ENCODE peak calls at places on chromosomes 1 and 21, in seven cellular contexts. C is HCT116, L is SK-N-SH, O is K562, V is GM12878, F is HepG2, E is H1. W is an unnamed sample.
A peak's percentile ranks its signal among the peaks of the same experiment; 100 is the strongest.

GRCh38 chr1:93678966-93679480 is 2.6 kb downstream of the BCAR3 start:
- DNase-seq in V (no peak), O (no peak), L (no peak), C (no peak), E (no peak), F (no peak), W (no peak)

GRCh38 chr1:56827711-56828110 is 8.5 kb upstream of the FYB2 start:
- DNase-seq in F (no peak), E (no peak), O (no peak), L (no peak), C (no peak), V (no peak), W (no peak)

GRCh38 chr1:236945002-236945401 is 59.2 kb downstream of the MT1HL1 start:
- DNase-seq in V (no peak), F (no peak), E (no peak), L (no peak), O (peak; percentile 26), C (peak; percentile 10), W (no peak)

GRCh38 chr1:3034728-3035610 is 13.7 kb downstream of the ACTRT2 start:
- DNase-seq in O (no peak), V (no peak), C (no peak), L (no peak), F (no peak), E (no peak), W (no peak)

GRCh38 chr1:92784051-92784638 is 763 bp downstream of the EVI5 start:
- DNase-seq in E (no peak), C (no peak), O (peak; percentile 20), F (peak; percentile 9), V (peak; percentile 32), L (no peak), W (peak; percentile 22)

GRCh38 chr1:66445492-66446181 is 88.3 kb upstream of the SGIP1 start:
- DNase-seq in L (no peak), V (peak; percentile 68), O (no peak), E (no peak), F (no peak), C (no peak), W (no peak)

GRCh38 chr1:116147972-116148371 is 36.8 kb downstream of the MAB21L3 start:
- DNase-seq in L (no peak), F (no peak), E (no peak), C (no peak), V (no peak), O (no peak), W (no peak)

GRCh38 chr1:235826102-235826854 is 40.4 kb downstream of the LYST start:
- DNase-seq in L (no peak), E (no peak), F (peak; percentile 58), O (no peak), V (no peak), C (no peak), W (no peak)

GRCh38 chr1:234311414-234311813 is 61.8 kb upstream of the COA6 start:
- DNase-seq in O (no peak), E (no peak), C (no peak), F (no peak), V (no peak), L (no peak), W (no peak)

GRCh38 chr1:12585536-12585935 is 32.5 kb downstream of the DHRS3 start:
- DNase-seq in F (no peak), V (no peak), C (no peak), E (no peak), L (no peak), O (no peak), W (no peak)

GRCh38 chr1:18320051-18320450 is 160.7 kb upstream of the KLHDC7A start:
- DNase-seq in L (peak; percentile 66), V (no peak), C (no peak), O (no peak), E (no peak), F (no peak), W (no peak)

GRCh38 chr1:210143465-210144062 is 89.0 kb upstream of the SERTAD4 start:
- DNase-seq in E (peak; percentile 77), V (no peak), L (peak; percentile 51), F (peak; percentile 29), C (peak; percentile 58), O (peak; percentile 47), W (peak; percentile 59)

GRCh38 chr21:37139902-37140301 is 66.8 kb downstream of the TTC3 start:
- DNase-seq in V (no peak), F (no peak), C (no peak), L (no peak), E (no peak), O (no peak), W (no peak)

GRCh38 chr1:201112173-201112731 is at the start of gene CACNA1S:
- DNase-seq in C (no peak), V (no peak), O (no peak), E (no peak), F (no peak), L (no peak), W (no peak)

GRCh38 chr1:60876952-60877351 is 205.4 kb upstream of the NFIA start:
- DNase-seq in V (no peak), E (no peak), F (no peak), O (no peak), L (no peak), C (no peak), W (no peak)

GRCh38 chr1:60872690-60873089 is 209.7 kb upstream of the NFIA start:
- DNase-seq in V (no peak), E (no peak), L (no peak), C (no peak), O (no peak), F (no peak), W (no peak)

GRCh38 chr1:60875139-60875538 is 207.2 kb upstream of the NFIA start:
- DNase-seq in O (no peak), L (no peak), E (no peak), C (no peak), F (no peak), V (no peak), W (no peak)

GRCh38 chr1:60877376-60877775 is 205.0 kb upstream of the NFIA start:
- DNase-seq in V (no peak), E (no peak), F (no peak), O (no peak), C (no peak), L (no peak), W (no peak)

DNA sequence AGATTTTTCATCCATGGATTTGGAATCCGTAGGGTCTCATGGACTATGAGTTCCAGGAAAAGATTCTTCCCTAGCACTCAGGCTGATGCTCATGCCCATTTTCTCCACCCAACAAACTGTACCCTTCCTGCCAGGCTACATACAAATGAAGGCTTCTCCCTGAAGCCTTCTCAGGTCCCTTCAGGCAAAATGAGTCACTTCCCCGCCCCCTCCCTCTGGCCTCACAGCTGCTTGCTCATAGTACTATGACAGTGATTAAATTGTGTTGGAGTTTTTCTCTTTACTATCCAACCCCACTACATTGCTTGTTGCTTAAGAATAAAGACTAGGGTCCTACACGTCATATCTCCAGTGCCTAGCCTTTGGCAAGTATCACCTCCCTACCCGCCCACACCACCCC is 207.7 kb upstream of the NFIA start:
- DNase-seq in F (no peak), O (peak; percentile 35), C (peak; percentile 8), L (no peak), V (no peak), E (no peak), W (no peak)
- TF ChIP-seq JUND in F (no peak), O (peak; percentile 84), C (peak; percentile 54), L (peak; percentile 56), V (no peak), E (no peak), W (no peak)

DNA sequence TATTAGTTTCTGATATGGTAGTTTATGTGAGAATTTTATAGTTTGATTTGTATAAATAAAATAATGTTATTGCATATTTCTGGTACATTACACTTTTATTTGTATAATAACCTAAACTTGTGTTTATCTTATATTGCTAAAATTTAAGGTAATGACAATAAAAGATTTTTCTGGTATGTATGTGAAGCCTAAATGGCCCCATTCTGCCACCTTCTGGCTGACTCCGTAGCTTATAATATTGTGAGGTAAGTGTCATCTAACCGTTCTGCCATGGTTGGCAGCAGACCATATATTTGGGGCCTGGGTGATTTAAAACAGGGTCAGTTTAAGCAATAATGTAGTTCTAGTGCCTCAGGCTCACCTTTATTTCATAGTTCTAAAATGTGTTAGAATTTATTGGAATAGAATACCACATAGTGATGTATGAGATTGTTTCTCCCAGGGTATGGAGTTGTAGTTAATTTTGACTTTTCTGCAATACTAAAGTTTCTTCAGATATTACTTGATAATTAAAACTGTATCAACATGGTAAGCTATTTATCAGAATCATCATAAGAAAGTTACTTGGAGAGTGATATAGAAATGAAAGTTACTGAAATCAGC is 21.2 kb upstream of the PRKACB start:
- DNase-seq in C (no peak), E (no peak), O (peak; percentile 38), V (no peak), F (peak; percentile 38), L (peak; percentile 26), W (peak; percentile 53)
- TF ChIP-seq JUND in C (no peak), E (no peak), O (no peak), V (no peak), F (no peak), L (no peak), W (no peak)

DNA sequence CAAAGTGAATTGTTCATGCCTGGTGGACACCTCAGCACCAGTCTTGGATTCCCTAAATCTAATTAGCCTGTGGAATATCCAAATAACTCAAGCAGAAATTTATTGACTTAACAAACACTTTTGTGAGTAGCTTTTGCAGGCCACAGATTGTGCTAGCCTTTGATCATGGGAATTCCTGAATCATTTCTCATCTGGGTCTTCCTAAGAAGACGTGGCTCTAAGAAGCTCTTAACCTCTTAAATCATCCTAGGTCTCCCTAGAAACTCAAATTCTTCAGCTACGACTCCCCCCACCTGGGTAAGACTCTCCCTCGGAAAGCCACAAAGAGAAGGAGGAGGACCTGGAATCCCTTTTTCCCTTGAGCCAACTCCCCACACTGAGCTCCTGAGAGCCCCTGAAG is 53.8 kb upstream of the PSEN2 start:
- DNase-seq in V (no peak), O (no peak), F (no peak), L (no peak), C (peak; percentile 71), E (no peak), W (no peak)
- TF ChIP-seq JUND in V (no peak), O (no peak), F (no peak), L (peak; percentile 40), C (peak; percentile 51), E (no peak), W (no peak)

GRCh38 chr21:42110691-42111469 is 39.8 kb downstream of the UMODL1 start:
- DNase-seq in E (no peak), O (no peak), F (no peak), L (no peak), C (no peak), V (no peak), W (no peak)

GRCh38 chr21:42111470-42111743 is 40.3 kb downstream of the UMODL1 start:
- DNase-seq in L (no peak), O (no peak), V (no peak), E (no peak), F (no peak), C (no peak), W (no peak)

GRCh38 chr21:42111811-42112210 is 40.7 kb downstream of the UMODL1 start:
- DNase-seq in F (no peak), V (no peak), L (no peak), C (no peak), E (no peak), O (no peak), W (no peak)

GRCh38 chr21:42112857-42113256 is 41.7 kb downstream of the UMODL1 start:
- DNase-seq in O (no peak), F (no peak), V (no peak), E (no peak), C (no peak), L (no peak), W (no peak)

DNA sequence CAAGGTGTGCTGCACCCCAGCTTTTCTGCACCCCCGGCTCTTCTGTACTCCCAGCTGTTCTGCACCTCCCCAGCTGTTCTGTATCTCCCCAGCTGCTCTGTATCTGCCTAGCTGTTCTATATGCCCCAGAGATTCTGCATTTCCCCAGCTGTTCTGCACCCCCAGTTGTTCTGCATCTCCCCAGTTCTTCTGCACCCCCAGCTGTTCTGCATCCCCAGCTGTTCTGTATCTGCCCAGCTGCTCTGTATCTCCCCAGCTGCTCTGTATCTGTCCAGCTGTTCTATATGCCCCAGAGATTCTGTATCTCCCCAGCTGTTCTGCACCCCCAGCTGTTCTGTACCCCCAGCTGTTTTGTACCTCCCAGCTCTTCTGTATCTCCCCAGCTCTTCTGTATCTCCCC is 41.1 kb downstream of the UMODL1 start:
- DNase-seq in F (no peak), L (no peak), E (no peak), C (no peak), V (no peak), O (no peak), W (no peak)
- TF ChIP-seq JUND in F (no peak), L (no peak), E (no peak), C (no peak), V (no peak), O (no peak), W (no peak)